ENCODE peak calls at places on chromosomes 7 and 10, in four cellular contexts. One of them, this sample, is unnamed.

GRCh38 chr7:44323381-44324203 is 1.8 kb downstream of the CAMK2B start:
- DNase-seq in endothelial cell: no peak
- DNase-seq in progenitor cell of endocrine pancreas: no peak
- DNase-seq in GOT3: no peak
- DNase-seq in this sample: no peak

GRCh38 chr7:101746311-101746710 is 71.1 kb upstream of the CUX1 start:
- DNase-seq in endothelial cell: no peak
- DNase-seq in progenitor cell of endocrine pancreas: no peak
- DNase-seq in GOT3: no peak
- DNase-seq in this sample: no peak

GRCh38 chr7:28106316-28106957 is 74.2 kb downstream of the JAZF1 start:
- DNase-seq in endothelial cell: no peak
- DNase-seq in progenitor cell of endocrine pancreas: no peak
- DNase-seq in GOT3: no peak
- DNase-seq in this sample: no peak

GRCh38 chr10:119161680-119162079 is 3.8 kb downstream of the SFXN4 start:
- DNase-seq in endothelial cell: no peak
- DNase-seq in progenitor cell of endocrine pancreas: no peak
- DNase-seq in GOT3: no peak
- DNase-seq in this sample: no peak

GRCh38 chr10:35961501-35961900 is 319.4 kb upstream of the FZD8 start:
- DNase-seq in endothelial cell: no peak
- DNase-seq in progenitor cell of endocrine pancreas: no peak
- DNase-seq in GOT3: no peak
- DNase-seq in this sample: no peak

GRCh38 chr7:127766831-127767489 is 115.0 kb downstream of the SND1 start:
- DNase-seq in endothelial cell: no peak
- DNase-seq in progenitor cell of endocrine pancreas: no peak
- DNase-seq in GOT3: no peak
- DNase-seq in this sample: no peak

GRCh38 chr10:75967491-75967890 is 536.1 kb downstream of the LRMDA start:
- DNase-seq in endothelial cell: no peak
- DNase-seq in progenitor cell of endocrine pancreas: no peak
- DNase-seq in GOT3: no peak
- DNase-seq in this sample: no peak

GRCh38 chr7:22433710-22434460 is 66.1 kb downstream of the STEAP1B start:
- DNase-seq in endothelial cell: peak; percentile 72
- DNase-seq in progenitor cell of endocrine pancreas: no peak
- DNase-seq in GOT3: no peak
- DNase-seq in this sample: peak; percentile 22

GRCh38 chr10:23955456-23955855 is 253.5 kb upstream of the KIAA1217 start:
- DNase-seq in endothelial cell: no peak
- DNase-seq in progenitor cell of endocrine pancreas: no peak
- DNase-seq in GOT3: no peak
- DNase-seq in this sample: no peak

GRCh38 chr10:18310761-18311160 is 170.5 kb downstream of the CACNB2 start:
- DNase-seq in endothelial cell: no peak
- DNase-seq in progenitor cell of endocrine pancreas: no peak
- DNase-seq in GOT3: no peak
- DNase-seq in this sample: no peak

GRCh38 chr7:123191132-123191531 is 8.6 kb downstream of the SLC13A1 start:
- DNase-seq in endothelial cell: no peak
- DNase-seq in progenitor cell of endocrine pancreas: no peak
- DNase-seq in GOT3: no peak
- DNase-seq in this sample: peak; percentile 53

GRCh38 chr10:127196227-127196954 is at the start of gene INSYN2A:
- DNase-seq in endothelial cell: peak; percentile 73
- DNase-seq in progenitor cell of endocrine pancreas: no peak
- DNase-seq in GOT3: no peak
- DNase-seq in this sample: peak; percentile 23

This sample was measured in Calu3.